ENCODE peak calls at places on chromosomes 13 and 19, in eight cellular contexts. One of them, this sample, is unnamed.

GRCh38 chr13:20967340-20967739 is 64.8 kb upstream of the XPO4 start:
- DNase-seq in thoracic aorta: no peak
- DNase-seq in suprapubic skin: no peak
- DNase-seq in Peyer's patch: no peak
- DNase-seq in colonic mucosa: no peak
- DNase-seq in IMR-90: no peak
- DNase-seq in WERI-Rb-1: no peak
- DNase-seq in upper lobe of left lung: no peak
- DNase-seq in this sample: no peak

GRCh38 chr13:28636677-28637317 is 22.1 kb upstream of the POMP start:
- DNase-seq in thoracic aorta: no peak
- DNase-seq in suprapubic skin: no peak
- DNase-seq in Peyer's patch: no peak
- DNase-seq in colonic mucosa: peak; percentile 54
- DNase-seq in IMR-90: peak; percentile 89
- DNase-seq in WERI-Rb-1: peak; percentile 36
- DNase-seq in upper lobe of left lung: no peak
- DNase-seq in this sample: no peak

GRCh38 chr13:36530050-36530789 is 97.9 kb downstream of the CCNA1 start:
- DNase-seq in thoracic aorta: no peak
- DNase-seq in suprapubic skin: no peak
- DNase-seq in Peyer's patch: no peak
- DNase-seq in colonic mucosa: no peak
- DNase-seq in IMR-90: no peak
- DNase-seq in WERI-Rb-1: no peak
- DNase-seq in upper lobe of left lung: no peak
- DNase-seq in this sample: peak; percentile 64

GRCh38 chr13:98853791-98854191 is 101.3 kb upstream of the SLC15A1 start:
- DNase-seq in thoracic aorta: no peak
- DNase-seq in suprapubic skin: no peak
- DNase-seq in Peyer's patch: no peak
- DNase-seq in colonic mucosa: no peak
- DNase-seq in IMR-90: peak; percentile 56
- DNase-seq in WERI-Rb-1: no peak
- DNase-seq in upper lobe of left lung: peak; percentile 23
- DNase-seq in this sample: no peak

GRCh38 chr19:56837492-56837891 is 3.0 kb downstream of the PEG3 start:
- DNase-seq in thoracic aorta: peak; percentile 17
- DNase-seq in suprapubic skin: peak; percentile 77
- DNase-seq in Peyer's patch: no peak
- DNase-seq in colonic mucosa: peak; percentile 27
- DNase-seq in IMR-90: no peak
- DNase-seq in WERI-Rb-1: peak; percentile 78
- DNase-seq in upper lobe of left lung: peak; percentile 84
- DNase-seq in this sample: peak; percentile 82

GRCh38 chr19:58372311-58373133 is 8.3 kb downstream of the ZNF837 start:
- DNase-seq in thoracic aorta: no peak
- DNase-seq in suprapubic skin: no peak
- DNase-seq in Peyer's patch: no peak
- DNase-seq in colonic mucosa: no peak
- DNase-seq in IMR-90: no peak
- DNase-seq in WERI-Rb-1: no peak
- DNase-seq in upper lobe of left lung: no peak
- DNase-seq in this sample: no peak

GRCh38 chr13:30148171-30148754 is 159.1 kb downstream of the KATNAL1 start:
- DNase-seq in thoracic aorta: no peak
- DNase-seq in suprapubic skin: no peak
- DNase-seq in Peyer's patch: no peak
- DNase-seq in colonic mucosa: no peak
- DNase-seq in IMR-90: no peak
- DNase-seq in WERI-Rb-1: no peak
- DNase-seq in upper lobe of left lung: no peak
- DNase-seq in this sample: no peak

GRCh38 chr19:50512112-50512998 is 1.4 kb downstream of the ASPDH start:
- DNase-seq in thoracic aorta: no peak
- DNase-seq in suprapubic skin: peak; percentile 73
- DNase-seq in Peyer's patch: peak; percentile 54
- DNase-seq in colonic mucosa: no peak
- DNase-seq in IMR-90: no peak
- DNase-seq in WERI-Rb-1: no peak
- DNase-seq in upper lobe of left lung: peak; percentile 89
- DNase-seq in this sample: no peak

GRCh38 chr13:112767506-112768471 is 78.0 kb downstream of the ATP11A start:
- DNase-seq in thoracic aorta: no peak
- DNase-seq in suprapubic skin: no peak
- DNase-seq in Peyer's patch: no peak
- DNase-seq in colonic mucosa: no peak
- DNase-seq in IMR-90: no peak
- DNase-seq in WERI-Rb-1: no peak
- DNase-seq in upper lobe of left lung: peak; percentile 85
- DNase-seq in this sample: peak; percentile 90

GRCh38 chr13:27065582-27065981 is 106.0 kb downstream of the USP12 start:
- DNase-seq in thoracic aorta: no peak
- DNase-seq in suprapubic skin: no peak
- DNase-seq in Peyer's patch: no peak
- DNase-seq in colonic mucosa: no peak
- DNase-seq in IMR-90: no peak
- DNase-seq in WERI-Rb-1: no peak
- DNase-seq in upper lobe of left lung: no peak
- DNase-seq in this sample: no peak

GRCh38 chr13:47085346-47085745 is 188.5 kb upstream of the HTR2A start:
- DNase-seq in thoracic aorta: no peak
- DNase-seq in suprapubic skin: no peak
- DNase-seq in Peyer's patch: no peak
- DNase-seq in colonic mucosa: no peak
- DNase-seq in IMR-90: peak; percentile 44
- DNase-seq in WERI-Rb-1: no peak
- DNase-seq in upper lobe of left lung: no peak
- DNase-seq in this sample: no peak

GRCh38 chr19:33426621-33427475 is 53.3 kb downstream of the CEBPG start:
- DNase-seq in thoracic aorta: no peak
- DNase-seq in suprapubic skin: no peak
- DNase-seq in Peyer's patch: no peak
- DNase-seq in colonic mucosa: no peak
- DNase-seq in IMR-90: no peak
- DNase-seq in WERI-Rb-1: peak; percentile 80
- DNase-seq in upper lobe of left lung: peak; percentile 48
- DNase-seq in this sample: peak; percentile 33

GRCh38 chr19:11041966-11042627 is 47.2 kb upstream of the LDLR start:
- DNase-seq in thoracic aorta: no peak
- DNase-seq in suprapubic skin: no peak
- DNase-seq in Peyer's patch: no peak
- DNase-seq in colonic mucosa: no peak
- DNase-seq in IMR-90: no peak
- DNase-seq in WERI-Rb-1: no peak
- DNase-seq in upper lobe of left lung: peak; percentile 77
- DNase-seq in this sample: peak; percentile 92

GRCh38 chr13:57633950-57634828 is 2.6 kb downstream of the PCDH17 start:
- DNase-seq in thoracic aorta: no peak
- DNase-seq in suprapubic skin: peak; percentile 48
- DNase-seq in Peyer's patch: peak; percentile 45
- DNase-seq in colonic mucosa: no peak
- DNase-seq in IMR-90: no peak
- DNase-seq in WERI-Rb-1: no peak
- DNase-seq in upper lobe of left lung: peak; percentile 77
- DNase-seq in this sample: peak; percentile 62

GRCh38 chr13:57633141-57633949 is 1.8 kb downstream of the PCDH17 start:
- DNase-seq in thoracic aorta: no peak
- DNase-seq in suprapubic skin: peak; percentile 56
- DNase-seq in Peyer's patch: peak; percentile 49
- DNase-seq in colonic mucosa: no peak
- DNase-seq in IMR-90: no peak
- DNase-seq in WERI-Rb-1: no peak
- DNase-seq in upper lobe of left lung: peak; percentile 91
- DNase-seq in this sample: peak; percentile 75

GRCh38 chr13:57630661-57631606 is 610 bp upstream of the PCDH17 start:
- DNase-seq in thoracic aorta: no peak
- DNase-seq in suprapubic skin: no peak
- DNase-seq in Peyer's patch: no peak
- DNase-seq in colonic mucosa: no peak
- DNase-seq in IMR-90: no peak
- DNase-seq in WERI-Rb-1: no peak
- DNase-seq in upper lobe of left lung: peak; percentile 66
- DNase-seq in this sample: peak; percentile 41

GRCh38 chr13:57631607-57632275 is at the start of gene PCDH17:
- DNase-seq in thoracic aorta: no peak
- DNase-seq in suprapubic skin: no peak
- DNase-seq in Peyer's patch: peak; percentile 39
- DNase-seq in colonic mucosa: no peak
- DNase-seq in IMR-90: no peak
- DNase-seq in WERI-Rb-1: no peak
- DNase-seq in upper lobe of left lung: peak; percentile 37
- DNase-seq in this sample: peak; percentile 58

GRCh38 chr13:57632276-57633140 is 964 bp downstream of the PCDH17 start:
- DNase-seq in thoracic aorta: no peak
- DNase-seq in suprapubic skin: no peak
- DNase-seq in Peyer's patch: peak; percentile 44
- DNase-seq in colonic mucosa: no peak
- DNase-seq in IMR-90: no peak
- DNase-seq in WERI-Rb-1: no peak
- DNase-seq in upper lobe of left lung: peak; percentile 83
- DNase-seq in this sample: peak; percentile 60
- TF ChIP-seq CTCF in thoracic aorta: no peak
- TF ChIP-seq CTCF in suprapubic skin: no peak
- TF ChIP-seq CTCF in Peyer's patch: no peak
- TF ChIP-seq CTCF in colonic mucosa: no peak
- TF ChIP-seq CTCF in IMR-90: no peak
- TF ChIP-seq CTCF in WERI-Rb-1: no peak
- TF ChIP-seq CTCF in upper lobe of left lung: no peak
- TF ChIP-seq CTCF in this sample: no peak

GRCh38 chr19:28388988-28389387 is 824.0 kb downstream of the UQCRFS1 start:
- DNase-seq in thoracic aorta: no peak
- DNase-seq in suprapubic skin: no peak
- DNase-seq in Peyer's patch: no peak
- DNase-seq in colonic mucosa: no peak
- DNase-seq in IMR-90: no peak
- DNase-seq in WERI-Rb-1: no peak
- DNase-seq in upper lobe of left lung: no peak
- DNase-seq in this sample: no peak

GRCh38 chr19:28394705-28395104 is 818.2 kb downstream of the UQCRFS1 start:
- DNase-seq in thoracic aorta: no peak
- DNase-seq in suprapubic skin: no peak
- DNase-seq in Peyer's patch: no peak
- DNase-seq in colonic mucosa: no peak
- DNase-seq in IMR-90: no peak
- DNase-seq in WERI-Rb-1: peak; percentile 80
- DNase-seq in upper lobe of left lung: no peak
- DNase-seq in this sample: no peak

GRCh38 chr19:28396259-28396940 is 816.6 kb downstream of the UQCRFS1 start:
- DNase-seq in thoracic aorta: no peak
- DNase-seq in suprapubic skin: no peak
- DNase-seq in Peyer's patch: no peak
- DNase-seq in colonic mucosa: no peak
- DNase-seq in IMR-90: no peak
- DNase-seq in WERI-Rb-1: peak; percentile 71
- DNase-seq in upper lobe of left lung: no peak
- DNase-seq in this sample: no peak

GRCh38 chr19:28397311-28397710 is 815.6 kb downstream of the UQCRFS1 start:
- DNase-seq in thoracic aorta: no peak
- DNase-seq in suprapubic skin: no peak
- DNase-seq in Peyer's patch: no peak
- DNase-seq in colonic mucosa: no peak
- DNase-seq in IMR-90: no peak
- DNase-seq in WERI-Rb-1: peak; percentile 61
- DNase-seq in upper lobe of left lung: no peak
- DNase-seq in this sample: no peak

GRCh38 chr19:28393574-28394336 is 819.2 kb downstream of the UQCRFS1 start:
- DNase-seq in thoracic aorta: no peak
- DNase-seq in suprapubic skin: no peak
- DNase-seq in Peyer's patch: no peak
- DNase-seq in colonic mucosa: no peak
- DNase-seq in IMR-90: no peak
- DNase-seq in WERI-Rb-1: peak; percentile 60
- DNase-seq in upper lobe of left lung: no peak
- DNase-seq in this sample: no peak
- H3K4me3 ChIP-seq in thoracic aorta: no peak overlapping the region
- H3K4me3 ChIP-seq in suprapubic skin: no peak overlapping the region
- H3K4me3 ChIP-seq in Peyer's patch: no peak overlapping the region
- H3K4me3 ChIP-seq in colonic mucosa: no peak overlapping the region
- H3K4me3 ChIP-seq in IMR-90: no peak overlapping the region
- H3K4me3 ChIP-seq in WERI-Rb-1: no peak overlapping the region
- H3K4me3 ChIP-seq in upper lobe of left lung: no peak overlapping the region
- H3K4me3 ChIP-seq in this sample: no peak overlapping the region

GRCh38 chr13:71663431-71663830 is 203.6 kb downstream of the DACH1 start:
- DNase-seq in thoracic aorta: no peak
- DNase-seq in suprapubic skin: no peak
- DNase-seq in Peyer's patch: no peak
- DNase-seq in colonic mucosa: no peak
- DNase-seq in IMR-90: no peak
- DNase-seq in WERI-Rb-1: no peak
- DNase-seq in upper lobe of left lung: no peak
- DNase-seq in this sample: no peak

GRCh38 chr13:71659427-71659826 is 207.6 kb downstream of the DACH1 start:
- DNase-seq in thoracic aorta: no peak
- DNase-seq in suprapubic skin: no peak
- DNase-seq in Peyer's patch: no peak
- DNase-seq in colonic mucosa: no peak
- DNase-seq in IMR-90: no peak
- DNase-seq in WERI-Rb-1: no peak
- DNase-seq in upper lobe of left lung: no peak
- DNase-seq in this sample: no peak

DNA sequence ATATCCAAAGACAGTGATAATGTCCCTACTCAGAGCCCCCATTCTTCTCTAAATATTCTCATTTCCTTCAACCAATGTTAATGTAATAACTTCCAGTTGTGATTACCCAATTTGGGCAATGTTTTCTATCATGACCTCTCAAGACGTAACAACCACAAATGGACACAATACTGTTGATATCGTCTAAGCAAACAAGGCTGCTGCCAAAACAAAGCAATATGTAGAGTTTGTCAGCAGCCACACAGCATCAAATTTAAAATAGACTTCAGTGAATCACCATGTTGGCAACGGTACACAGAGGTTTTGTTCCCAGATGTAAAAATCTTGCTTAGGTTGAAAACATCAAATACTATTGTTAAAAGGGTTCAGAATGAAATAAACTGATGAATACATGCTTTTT is 205.1 kb downstream of the DACH1 start:
- DNase-seq in thoracic aorta: no peak
- DNase-seq in suprapubic skin: no peak
- DNase-seq in Peyer's patch: no peak
- DNase-seq in colonic mucosa: no peak
- DNase-seq in IMR-90: peak; percentile 41
- DNase-seq in WERI-Rb-1: no peak
- DNase-seq in upper lobe of left lung: no peak
- DNase-seq in this sample: no peak
- H3K27ac ChIP-seq in thoracic aorta: no peak overlapping the region
- H3K27ac ChIP-seq in suprapubic skin: no peak overlapping the region
- H3K27ac ChIP-seq in Peyer's patch: no peak overlapping the region
- H3K27ac ChIP-seq in colonic mucosa: no peak overlapping the region
- H3K27ac ChIP-seq in IMR-90: no peak overlapping the region
- H3K27ac ChIP-seq in WERI-Rb-1: no peak overlapping the region
- H3K27ac ChIP-seq in upper lobe of left lung: no peak overlapping the region
- H3K27ac ChIP-seq in this sample: no peak overlapping the region

DNA sequence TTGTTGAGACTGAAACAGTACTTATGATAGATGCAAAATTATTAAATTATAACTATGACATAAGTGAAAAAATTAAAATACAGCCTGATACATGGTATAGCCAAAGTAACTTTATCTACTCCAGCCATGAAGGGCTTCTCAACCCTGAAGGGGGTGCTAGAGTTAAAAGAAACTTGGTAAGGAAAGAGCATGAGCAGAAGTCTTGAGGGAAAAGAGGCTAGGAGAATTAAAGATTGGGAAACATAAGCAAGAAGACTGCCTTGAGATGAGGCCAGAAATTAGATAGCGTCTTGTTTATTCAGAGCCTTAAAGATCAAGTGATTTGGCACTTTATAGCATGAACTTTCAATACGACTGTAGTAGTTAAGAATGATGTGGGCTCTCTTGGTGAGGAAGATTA is 385.5 kb upstream of the PRR20A start:
- DNase-seq in thoracic aorta: no peak
- DNase-seq in suprapubic skin: no peak
- DNase-seq in Peyer's patch: no peak
- DNase-seq in colonic mucosa: no peak
- DNase-seq in IMR-90: no peak
- DNase-seq in WERI-Rb-1: no peak
- DNase-seq in upper lobe of left lung: no peak
- DNase-seq in this sample: no peak
- TF ChIP-seq CTCF in thoracic aorta: no peak
- TF ChIP-seq CTCF in suprapubic skin: no peak
- TF ChIP-seq CTCF in Peyer's patch: no peak
- TF ChIP-seq CTCF in colonic mucosa: no peak
- TF ChIP-seq CTCF in IMR-90: no peak
- TF ChIP-seq CTCF in WERI-Rb-1: no peak
- TF ChIP-seq CTCF in upper lobe of left lung: no peak
- TF ChIP-seq CTCF in this sample: no peak